ENCODE peak calls at places on chromosomes 13 and 19, in five cellular contexts. A is stimulated activated CD4-positive, alpha-beta T cell treated with anti-CD3 and anti-CD28 coated beads, Interleukin-4, amount 100 ng/mL, for 4 hours; K is amniotic epithelial cell; P is stomach; U is BE2C. X is an unnamed sample.

GRCh38 chr19:3176715-3177501 is 1.7 kb upstream of the S1PR4 start:
- DNase-seq in K (no peak), U (no peak), A (peak), P (peak), X (no peak)

GRCh38 chr13:110125613-110126272 is 181.2 kb downstream of the COL4A1 start:
- DNase-seq in P (no peak), A (no peak), U (no peak), K (no peak), X (no peak)

GRCh38 chr19:46211201-46211881 is 18.2 kb upstream of the IGFL1 start:
- DNase-seq in U (no peak), A (no peak), K (peak), P (peak), X (no peak)

GRCh38 chr13:21033224-21033855 is 28.0 kb downstream of the LATS2 start:
- DNase-seq in K (no peak), U (no peak), P (peak), A (no peak), X (peak)

GRCh38 chr13:41145136-41145908 is 12.7 kb upstream of the KBTBD6 start:
- DNase-seq in K (peak), A (no peak), U (no peak), P (no peak), X (no peak)

GRCh38 chr19:8611890-8612806 is 1.6 kb upstream of the ADAMTS10 start:
- DNase-seq in P (no peak), K (peak), U (no peak), A (no peak), X (no peak)

GRCh38 chr19:9828551-9829063 is 889 bp downstream of the UBL5 start:
- DNase-seq in A (no peak), K (no peak), P (no peak), U (no peak), X (no peak)

GRCh38 chr13:44004881-44005280 is 125.2 kb downstream of the LACC1 start:
- DNase-seq in A (no peak), K (peak), U (no peak), P (no peak), X (no peak)

GRCh38 chr19:48681127-48681470 is 8.3 kb upstream of the NTN5 start:
- DNase-seq in K (peak), U (no peak), P (peak), A (no peak), X (no peak)

GRCh38 chr19:7476941-7477494 is 11.8 kb downstream of the PEX11G start:
- DNase-seq in K (no peak), U (no peak), A (no peak), P (no peak), X (no peak)

GRCh38 chr19:1251503-1252220 is 3.3 kb downstream of the MIDN start:
- DNase-seq in P (no peak), U (peak), A (peak), K (peak), X (peak)

GRCh38 chr19:49790866-49791265 is 22.2 kb downstream of the FUZ start:
- DNase-seq in U (no peak), P (no peak), A (no peak), K (peak), X (no peak)

GRCh38 chr13:89812856-89813255 is 1534.6 kb upstream of the MIR17HG start:
- DNase-seq in K (no peak), P (no peak), A (no peak), U (no peak), X (no peak)

GRCh38 chr13:111629933-111630332 is 309.5 kb downstream of the TEX29 start:
- DNase-seq in U (no peak), K (no peak), A (no peak), P (no peak), X (no peak)

GRCh38 chr13:98576215-98576945 is 527 bp downstream of the STK24 start:
- DNase-seq in U (peak), A (peak), P (peak), K (no peak), X (no peak)

GRCh38 chr19:43420954-43421353 is 6.3 kb downstream of the TEX101 start:
- DNase-seq in P (peak), U (no peak), A (no peak), K (no peak), X (no peak)

GRCh38 chr13:27578121-27579030 is 42.0 kb downstream of the LNX2 start:
- DNase-seq in K (peak), A (no peak), P (no peak), U (no peak), X (peak)

GRCh38 chr19:6752257-6753177 is 13.0 kb downstream of the TRIP10 start:
- DNase-seq in K (peak), A (no peak), U (no peak), P (no peak), X (no peak)

GRCh38 chr13:31774186-31774585 is 34.9 kb downstream of the RXFP2 start:
- DNase-seq in K (no peak), P (no peak), A (no peak), U (no peak), X (no peak)

GRCh38 chr19:56660381-56661105 is 11.0 kb downstream of the ZNF835 start:
- DNase-seq in A (no peak), P (no peak), K (no peak), U (no peak), X (no peak)

GRCh38 chr19:48842744-48843162 is 6.5 kb upstream of the HSD17B14 start:
- DNase-seq in P (no peak), A (no peak), K (peak), U (peak), X (peak)

GRCh38 chr19:46357846-46358583 is 11.1 kb downstream of the PPP5C start:
- DNase-seq in P (no peak), K (no peak), A (no peak), U (no peak), X (no peak)

GRCh38 chr19:54431255-54431838 is 16.1 kb downstream of the TTYH1 start:
- DNase-seq in U (no peak), A (no peak), K (peak), P (peak), X (no peak)

GRCh38 chr13:19764237-19764636 is 18.5 kb downstream of the PSPC1 start:
- DNase-seq in P (no peak), K (no peak), U (no peak), A (no peak), X (no peak)

GRCh38 chr19:49073514-49074378 is 1.2 kb upstream of the KCNA7 start:
- DNase-seq in K (no peak), U (peak), A (no peak), P (no peak), X (no peak)

GRCh38 chr19:46670874-46671273 is 9.9 kb upstream of the DACT3 start:
- DNase-seq in A (no peak), P (no peak), U (no peak), K (no peak), X (no peak)

GRCh38 chr19:17658240-17658639 is 29.9 kb downstream of the UNC13A start:
- DNase-seq in P (no peak), K (no peak), U (no peak), A (no peak), X (no peak)

GRCh38 chr13:71659427-71659826 is 207.6 kb downstream of the DACH1 start:
- DNase-seq in P (no peak), U (no peak), K (no peak), A (no peak), X (no peak)

GRCh38 chr13:42681394-42681793 is 100.0 kb upstream of the FAM216B start:
- DNase-seq in P (no peak), A (no peak), U (no peak), K (no peak), X (no peak)

GRCh38 chr19:7516878-7517277 is 975 bp downstream of the ZNF358 start:
- DNase-seq in K (no peak), P (no peak), A (no peak), U (no peak), X (no peak)

GRCh38 chr19:34145741-34146202 is 26.5 kb upstream of the LSM14A start:
- DNase-seq in K (peak), P (peak), A (peak), U (peak), X (peak)

GRCh38 chr13:79314652-79315051 is 91.4 kb downstream of the RBM26 start:
- DNase-seq in A (no peak), K (no peak), P (no peak), U (no peak), X (no peak)

GRCh38 chr19:7924651-7925170 is 1.2 kb downstream of the CTXN1 start:
- DNase-seq in A (no peak), K (no peak), P (no peak), U (no peak), X (no peak)

GRCh38 chr19:35264281-35265125 is 4.3 kb upstream of the USF2 start:
- DNase-seq in U (no peak), A (no peak), K (no peak), P (peak), X (no peak)

GRCh38 chr19:56111601-56112312 is 9.3 kb downstream of the ZNF787 start:
- DNase-seq in U (no peak), K (no peak), A (peak), P (peak), X (no peak)

GRCh38 chr19:34228347-34228746 is 26.0 kb upstream of the GARRE1 start:
- DNase-seq in A (no peak), P (no peak), U (no peak), K (peak), X (no peak)

GRCh38 chr13:55999709-56000108 is 1141.0 kb upstream of the PRR20A start:
- DNase-seq in A (no peak), U (peak), K (no peak), P (no peak), X (no peak)

GRCh38 chr13:49731766-49732165 is 40.5 kb upstream of the EBPL start:
- DNase-seq in P (no peak), U (no peak), A (no peak), K (peak), X (no peak)

GRCh38 chr19:6970021-6970420 is 51.2 kb downstream of the MBD3L2B start:
- DNase-seq in P (no peak), K (no peak), A (no peak), U (no peak), X (no peak)

GRCh38 chr13:108463365-108463764 is 166.0 kb upstream of the MYO16 start:
- DNase-seq in P (no peak), K (peak), U (no peak), A (no peak), X (no peak)

X was measured in pons.